ENCODE peak calls at places on chromosomes 1 and 21, in seven cellular contexts. K is C1 segment of cervical spinal cord; C is RPMI7951; M is stimulated activated naive B cell treated with anti-CD40 and anti-IgM and Interleukin-4, amounts not matched to agents 10 μg/mL and 1 μg/mL and 100 μg/mL, for 72 hours; X is activated T-cell treated with anti-CD3 and anti-CD28 coated beads for 1 hour; R is SJSA1; L is Ammon's horn. V is an unnamed sample.
A peak's percentile ranks its signal among the peaks of the same experiment; 100 is the strongest.

GRCh38 chr21:38306407-38306806 is 49.6 kb downstream of the KCNJ15 start:
- DNase-seq in R (no peak), X (no peak), M (no peak), L (no peak), K (no peak), C (peak; percentile 87), V (peak; percentile 67)

GRCh38 chr1:240515505-240515904 is 96.5 kb downstream of the GREM2 start:
- DNase-seq in R (peak; percentile 64), X (no peak), M (no peak), L (no peak), C (peak; percentile 13), K (no peak), V (no peak)

GRCh38 chr1:26482921-26483320 is 10.7 kb downstream of the HMGN2 start:
- DNase-seq in K (no peak), R (no peak), L (no peak), C (no peak), M (no peak), X (no peak), V (no peak)

GRCh38 chr1:39704757-39705156 is 13.5 kb upstream of the HPCAL4 start:
- DNase-seq in C (no peak), R (peak; percentile 1), M (no peak), K (no peak), L (no peak), X (no peak), V (no peak)

GRCh38 chr1:99279525-99279924 is 15.2 kb downstream of the PLPPR4 start:
- DNase-seq in X (no peak), R (no peak), C (no peak), M (no peak), L (no peak), K (peak; percentile 0), V (no peak)

GRCh38 chr21:24514081-24514733 is 1093.1 kb downstream of the MRPL39 start:
- DNase-seq in K (no peak), X (no peak), M (no peak), L (peak; percentile 14), C (no peak), R (no peak), V (no peak)

GRCh38 chr1:94240822-94241221 is 3.4 kb upstream of the ARHGAP29 start:
- DNase-seq in R (no peak), C (peak; percentile 33), M (no peak), X (no peak), L (no peak), K (no peak), V (no peak)

GRCh38 chr21:16588433-16588860 is 858.7 kb downstream of the USP25 start:
- DNase-seq in M (no peak), L (peak; percentile 97), X (no peak), R (no peak), K (peak; percentile 90), C (peak; percentile 20), V (peak; percentile 91)

GRCh38 chr21:37564924-37565529 is 198.5 kb downstream of the DYRK1A start:
- DNase-seq in L (no peak), C (peak; percentile 25), M (no peak), K (no peak), X (no peak), R (peak; percentile 34), V (no peak)

V was measured in foreskin fibroblast.